ENCODE peak calls at places on chromosomes 1 and 21, in five cellular contexts. X is HL-60; E is PC-3; L is CD8-positive, alpha-beta T cell; I is choroid plexus epithelial cell. Y is an unnamed sample.

GRCh38 chr1:8121261-8122159 is 95.4 kb upstream of the ERRFI1 start:
- DNase-seq in X (no peak), E (peak; percentile 45), L (no peak), I (peak; percentile 94), Y (no peak)

GRCh38 chr1:168966217-168966616 is 140.3 kb upstream of the ATP1B1 start:
- DNase-seq in X (no peak), E (no peak), L (no peak), I (no peak), Y (no peak)

GRCh38 chr1:37599940-37600339 is 4.2 kb upstream of the GNL2 start:
- DNase-seq in X (no peak), E (no peak), L (no peak), I (no peak), Y (no peak)

GRCh38 chr1:152035406-152036315 is 1.1 kb downstream of the S100A11 start:
- DNase-seq in X (no peak), E (peak; percentile 60), L (no peak), I (peak; percentile 42), Y (no peak)

GRCh38 chr1:160726114-160726497 is 12.9 kb upstream of the SLAMF7 start:
- DNase-seq in X (no peak), E (peak; percentile 58), L (no peak), I (peak; percentile 6), Y (no peak)

GRCh38 chr1:51491166-51491981 is 27.7 kb downstream of the EPS15 start:
- DNase-seq in X (peak; percentile 28), E (no peak), L (no peak), I (no peak), Y (no peak)

GRCh38 chr1:185720633-185721272 is 13.4 kb upstream of the HMCN1 start:
- DNase-seq in X (no peak), E (peak; percentile 49), L (no peak), I (peak; percentile 79), Y (no peak)

GRCh38 chr1:221022331-221022730 is 143.1 kb downstream of the HLX start:
- DNase-seq in X (no peak), E (peak; percentile 20), L (no peak), I (no peak), Y (no peak)

GRCh38 chr1:207993477-207994445 is 82.8 kb upstream of the CD34 start:
- DNase-seq in X (no peak), E (peak; percentile 37), L (no peak), I (peak; percentile 41), Y (peak; percentile 2)

GRCh38 chr1:246157516-246157915 is 349.6 kb downstream of the SMYD3 start:
- DNase-seq in X (peak; percentile 81), E (no peak), L (no peak), I (no peak), Y (no peak)

GRCh38 chr1:58841455-58841854 is 57.6 kb upstream of the JUN start:
- DNase-seq in X (peak; percentile 21), E (peak; percentile 30), L (no peak), I (no peak), Y (no peak)

DNA sequence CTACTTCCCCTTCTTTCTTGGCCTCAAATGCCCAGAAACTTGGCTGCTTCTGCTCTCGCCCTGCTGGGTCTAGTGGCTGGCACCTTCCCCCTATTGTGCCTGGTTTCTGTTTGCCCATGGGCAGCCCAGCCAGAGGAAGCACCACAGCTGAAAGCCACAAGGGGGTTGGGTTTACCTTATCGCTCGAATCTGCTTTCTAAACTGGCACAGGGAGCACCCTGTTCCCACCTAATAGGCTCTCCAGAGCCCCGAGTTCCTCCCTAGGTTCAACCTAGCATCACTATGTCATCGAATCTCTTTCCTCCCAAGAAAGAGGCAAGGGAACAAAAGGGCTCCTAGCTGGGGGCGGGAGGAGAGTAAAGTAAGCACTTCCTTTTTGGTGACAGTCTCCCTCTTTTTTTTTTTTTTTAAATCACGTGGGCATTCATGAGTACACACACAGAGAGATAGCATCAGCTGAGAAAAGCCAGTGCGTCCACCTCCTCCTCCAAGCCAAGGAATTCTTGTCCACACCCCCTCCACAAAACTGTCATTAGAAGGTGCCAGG is 72.8 kb downstream of the PLEKHA6 start:
- DNase-seq in X (peak; percentile 94), E (peak; percentile 52), L (peak; percentile 23), I (no peak), Y (no peak)
- H3K4me3 ChIP-seq in X (peak overlapping the region; percentile 26), E (no peak overlapping the region), L (peak overlapping the region; percentile 53), I (no peak overlapping the region), Y (no peak overlapping the region)

GRCh38 chr1:174883361-174883760 is 116.4 kb upstream of the CACYBP start:
- DNase-seq in X (peak; percentile 2), E (peak; percentile 65), L (no peak), I (peak; percentile 88), Y (no peak)
- TF ChIP-seq CTCF in X (no peak), E (peak; percentile 50), L (no peak), I (peak; percentile 54), Y (no peak)

GRCh38 chr21:34770581-34770980 is 101.8 kb downstream of the CLIC6 start:
- DNase-seq in X (no peak), E (no peak), L (no peak), I (no peak), Y (no peak)

GRCh38 chr21:34765619-34766018 is 96.8 kb downstream of the CLIC6 start:
- DNase-seq in X (no peak), E (no peak), L (no peak), I (no peak), Y (no peak)

GRCh38 chr21:34771512-34772028 is 102.8 kb downstream of the CLIC6 start:
- DNase-seq in X (no peak), E (peak; percentile 90), L (no peak), I (peak; percentile 76), Y (no peak)

GRCh38 chr21:34766862-34767261 is 98.1 kb downstream of the CLIC6 start:
- DNase-seq in X (no peak), E (no peak), L (no peak), I (no peak), Y (no peak)

GRCh38 chr21:34768326-34768725 is 99.5 kb downstream of the CLIC6 start:
- DNase-seq in X (no peak), E (no peak), L (no peak), I (no peak), Y (no peak)
- H3K4me3 ChIP-seq in X (no peak overlapping the region), E (no peak overlapping the region), L (no peak overlapping the region), I (no peak overlapping the region), Y (no peak overlapping the region)

GRCh38 chr1:47448462-47449233 is 10.8 kb downstream of the FOXD2 start:
- DNase-seq in X (no peak), E (no peak), L (no peak), I (no peak), Y (no peak)

GRCh38 chr1:47450606-47451005 is 12.8 kb downstream of the FOXD2 start:
- DNase-seq in X (no peak), E (no peak), L (no peak), I (no peak), Y (no peak)

GRCh38 chr1:47445823-47446567 is 8.2 kb downstream of the FOXD2 start:
- DNase-seq in X (no peak), E (no peak), L (no peak), I (no peak), Y (no peak)

GRCh38 chr1:47452426-47452825 is 14.6 kb downstream of the FOXD2 start:
- DNase-seq in X (no peak), E (no peak), L (no peak), I (no peak), Y (no peak)

DNA sequence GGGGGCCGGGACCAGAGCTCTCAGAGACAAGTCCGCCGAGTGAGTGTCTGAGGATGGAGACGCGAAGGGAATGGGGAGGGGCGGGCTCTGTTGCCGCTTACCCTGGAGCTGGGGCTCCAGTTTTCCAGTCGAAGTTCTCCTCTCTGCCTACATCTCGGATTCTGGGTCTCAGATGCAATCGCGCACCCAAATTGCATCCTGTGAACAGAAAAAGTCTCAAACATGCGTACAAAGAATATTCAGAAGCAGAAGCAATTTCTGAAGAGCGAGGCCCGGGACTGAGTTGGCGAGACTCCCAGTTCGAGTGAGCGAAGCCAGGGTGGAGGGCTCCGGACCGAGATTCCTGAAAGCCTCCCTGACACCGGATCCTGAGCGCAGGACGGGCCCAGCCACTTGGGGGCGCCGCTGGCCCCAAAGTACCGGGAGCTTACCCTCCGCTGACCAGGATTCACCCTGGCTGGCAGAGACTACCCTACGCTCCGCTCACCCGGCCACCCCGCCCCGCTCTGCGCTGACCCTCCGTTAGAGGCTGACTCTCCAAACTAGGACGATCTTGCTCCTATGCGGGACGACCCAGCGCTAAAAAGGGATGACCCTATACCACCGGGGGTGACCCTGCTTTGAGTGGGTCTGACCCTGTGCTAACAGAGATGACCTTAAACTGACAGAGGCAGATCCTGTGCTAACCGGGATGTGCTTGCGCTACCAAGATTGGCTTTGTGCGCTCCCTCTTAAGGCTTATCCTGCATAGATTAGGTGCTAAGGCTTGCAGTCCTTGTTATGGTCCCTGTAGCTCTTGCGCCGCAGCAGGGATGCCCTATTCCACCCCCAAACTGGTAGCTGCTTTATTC is 12.1 kb downstream of the FOXD2 start:
- DNase-seq in X (no peak), E (peak; percentile 43), L (no peak), I (peak; percentile 10), Y (no peak)
- TF ChIP-seq CTCF in X (peak; percentile 17), E (peak; percentile 69), L (no peak), I (peak; percentile 54), Y (peak; percentile 36)

DNA sequence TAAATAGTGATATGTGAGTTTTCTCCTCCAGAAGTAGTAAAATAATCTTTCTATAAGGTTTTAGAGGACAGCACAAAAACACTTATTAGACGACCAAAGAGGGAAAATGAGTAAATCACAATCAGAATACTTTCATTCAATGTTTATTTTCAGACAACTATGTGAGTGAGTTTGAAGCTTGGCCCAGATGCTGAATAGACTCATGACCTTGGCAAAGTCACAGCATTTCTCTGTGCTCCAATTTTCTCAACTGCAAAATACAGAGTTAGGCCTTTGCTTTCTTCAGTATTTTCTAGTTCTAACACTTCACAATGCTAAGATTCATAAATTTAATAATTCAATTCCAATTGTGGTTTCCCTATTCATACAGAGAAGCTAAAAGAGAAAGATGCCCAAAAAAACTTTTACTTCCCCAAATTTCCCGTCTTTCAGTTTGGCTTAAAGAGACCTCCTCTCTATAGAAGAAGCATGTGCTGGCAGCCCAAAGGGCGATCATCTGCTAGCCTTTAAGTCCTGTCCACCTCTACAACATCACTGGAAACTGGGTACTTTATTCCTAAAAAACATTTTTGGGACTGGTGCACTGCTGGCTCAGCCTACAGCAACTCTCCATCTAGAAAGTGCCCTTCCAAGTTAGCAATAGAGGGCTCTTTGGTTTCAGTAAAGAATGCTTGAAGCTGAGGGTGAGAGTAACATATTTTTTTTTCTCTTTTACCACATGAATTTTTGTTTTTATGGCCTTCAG is 116.8 kb upstream of the GORAB start:
- DNase-seq in X (no peak), E (no peak), L (no peak), I (peak; percentile 55), Y (no peak)
- H3K4me3 ChIP-seq in X (no peak overlapping the region), E (no peak overlapping the region), L (no peak overlapping the region), I (no peak overlapping the region), Y (no peak overlapping the region)

DNA sequence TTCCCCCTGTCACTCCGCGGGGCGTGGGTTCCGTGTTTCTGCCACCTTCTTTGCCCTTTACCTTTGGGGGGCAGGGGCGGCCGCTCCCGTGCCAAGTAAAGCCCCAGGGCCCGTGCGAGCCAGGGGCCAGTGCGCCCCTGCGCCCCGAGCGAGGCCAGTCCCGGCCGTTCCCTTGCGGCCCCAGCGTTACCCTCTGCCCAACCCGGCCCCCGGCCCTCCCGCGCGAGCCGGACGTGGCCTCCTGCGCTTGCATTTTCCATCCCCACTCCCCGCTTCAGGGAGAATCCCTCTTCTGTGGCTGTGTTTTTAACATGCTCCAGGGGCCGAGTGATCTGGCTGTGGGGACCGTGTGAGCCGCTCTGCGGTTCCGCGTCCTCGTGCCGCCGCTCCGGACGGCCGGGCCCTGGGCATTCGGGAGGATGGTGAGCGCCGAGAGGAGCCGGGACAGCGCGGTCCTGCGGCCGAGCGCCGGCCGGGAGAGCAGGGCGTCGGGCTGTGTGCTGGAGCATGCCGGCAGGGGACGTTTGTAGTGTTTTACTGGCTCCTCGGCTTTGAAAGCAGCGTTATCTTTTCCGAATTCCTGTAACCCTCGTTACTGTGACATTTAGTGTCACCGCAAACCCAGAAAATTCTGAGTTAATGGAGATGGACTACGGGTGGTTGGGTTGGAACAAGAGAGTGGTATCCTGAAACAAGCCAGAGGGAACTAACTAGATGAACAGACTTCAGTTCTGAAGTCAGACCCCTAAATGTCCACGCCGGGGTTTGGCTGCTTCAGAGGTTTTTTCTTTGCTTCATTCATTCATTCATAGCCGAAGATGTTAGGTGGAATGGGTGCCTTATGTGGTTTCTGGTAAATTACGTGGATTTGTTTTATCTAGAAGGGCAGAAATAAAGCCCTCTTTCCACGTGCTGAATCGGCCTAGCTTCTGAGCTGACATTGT is 1.1 kb downstream of the GALNT2 start:
- DNase-seq in X (peak; percentile 26), E (peak; percentile 41), L (no peak), I (peak; percentile 39), Y (no peak)
- TF ChIP-seq CTCF in X (no peak), E (peak; percentile 23), L (no peak), I (peak; percentile 40), Y (no peak)